ENCODE peak calls at places on chromosomes 1 and 21, in seven cellular contexts. One of them, this sample, is unnamed.

GRCh38 chr1:180934563-180934962 is 21.9 kb downstream of the KIAA1614 start:
- DNase-seq in CD8-positive, alpha-beta memory T cell: no peak
- DNase-seq in cardiac septum: no peak
- DNase-seq in H4: no peak
- DNase-seq in adrenal gland: no peak
- DNase-seq in cerebellar nuclear complex: no peak
- DNase-seq in stimulated activated CD8-positive, alpha-beta memory T cell treated with anti-CD3 and anti-CD28 coated beads, Interleukin-4, amount 100 ng/mL, for 1 hour: no peak
- DNase-seq in this sample: no peak

GRCh38 chr1:235417101-235417697 is 50.0 kb downstream of the TBCE start:
- DNase-seq in CD8-positive, alpha-beta memory T cell: peak
- DNase-seq in cardiac septum: no peak
- DNase-seq in H4: peak
- DNase-seq in adrenal gland: peak
- DNase-seq in cerebellar nuclear complex: no peak
- DNase-seq in stimulated activated CD8-positive, alpha-beta memory T cell treated with anti-CD3 and anti-CD28 coated beads, Interleukin-4, amount 100 ng/mL, for 1 hour: peak
- DNase-seq in this sample: peak

GRCh38 chr1:43531453-43531905 is 796 bp downstream of the PTPRF start:
- DNase-seq in CD8-positive, alpha-beta memory T cell: no peak
- DNase-seq in cardiac septum: no peak
- DNase-seq in H4: no peak
- DNase-seq in adrenal gland: no peak
- DNase-seq in cerebellar nuclear complex: no peak
- DNase-seq in stimulated activated CD8-positive, alpha-beta memory T cell treated with anti-CD3 and anti-CD28 coated beads, Interleukin-4, amount 100 ng/mL, for 1 hour: no peak
- DNase-seq in this sample: no peak

GRCh38 chr1:119799599-119800177 is 11.6 kb downstream of the REG4 start:
- DNase-seq in CD8-positive, alpha-beta memory T cell: no peak
- DNase-seq in cardiac septum: no peak
- DNase-seq in H4: no peak
- DNase-seq in adrenal gland: no peak
- DNase-seq in cerebellar nuclear complex: no peak
- DNase-seq in stimulated activated CD8-positive, alpha-beta memory T cell treated with anti-CD3 and anti-CD28 coated beads, Interleukin-4, amount 100 ng/mL, for 1 hour: no peak
- DNase-seq in this sample: no peak

GRCh38 chr1:27045973-27046558 is 33.4 kb upstream of the TENT5B start:
- DNase-seq in CD8-positive, alpha-beta memory T cell: peak
- DNase-seq in cardiac septum: peak
- DNase-seq in H4: peak
- DNase-seq in adrenal gland: peak
- DNase-seq in cerebellar nuclear complex: no peak
- DNase-seq in stimulated activated CD8-positive, alpha-beta memory T cell treated with anti-CD3 and anti-CD28 coated beads, Interleukin-4, amount 100 ng/mL, for 1 hour: peak
- DNase-seq in this sample: peak

GRCh38 chr1:59139396-59139795 is 157.5 kb upstream of the FGGY start:
- DNase-seq in CD8-positive, alpha-beta memory T cell: no peak
- DNase-seq in cardiac septum: no peak
- DNase-seq in H4: no peak
- DNase-seq in adrenal gland: peak
- DNase-seq in cerebellar nuclear complex: no peak
- DNase-seq in stimulated activated CD8-positive, alpha-beta memory T cell treated with anti-CD3 and anti-CD28 coated beads, Interleukin-4, amount 100 ng/mL, for 1 hour: no peak
- DNase-seq in this sample: peak

GRCh38 chr21:40731206-40731605 is 115.8 kb downstream of the DSCAM start:
- DNase-seq in CD8-positive, alpha-beta memory T cell: no peak
- DNase-seq in cardiac septum: no peak
- DNase-seq in H4: no peak
- DNase-seq in adrenal gland: no peak
- DNase-seq in cerebellar nuclear complex: no peak
- DNase-seq in stimulated activated CD8-positive, alpha-beta memory T cell treated with anti-CD3 and anti-CD28 coated beads, Interleukin-4, amount 100 ng/mL, for 1 hour: no peak
- DNase-seq in this sample: no peak

GRCh38 chr21:29372063-29372802 is 73.5 kb downstream of the BACH1 start:
- DNase-seq in CD8-positive, alpha-beta memory T cell: peak
- DNase-seq in cardiac septum: no peak
- DNase-seq in H4: peak
- DNase-seq in adrenal gland: peak
- DNase-seq in cerebellar nuclear complex: no peak
- DNase-seq in stimulated activated CD8-positive, alpha-beta memory T cell treated with anti-CD3 and anti-CD28 coated beads, Interleukin-4, amount 100 ng/mL, for 1 hour: peak
- DNase-seq in this sample: peak

GRCh38 chr1:204651843-204652421 is 33.6 kb downstream of the LRRN2 start:
- DNase-seq in CD8-positive, alpha-beta memory T cell: no peak
- DNase-seq in cardiac septum: no peak
- DNase-seq in H4: no peak
- DNase-seq in adrenal gland: no peak
- DNase-seq in cerebellar nuclear complex: no peak
- DNase-seq in stimulated activated CD8-positive, alpha-beta memory T cell treated with anti-CD3 and anti-CD28 coated beads, Interleukin-4, amount 100 ng/mL, for 1 hour: no peak
- DNase-seq in this sample: no peak